ENCODE peak calls at places on chromosome 17, in seven cellular contexts. One of them, this sample, is unnamed.

GRCh38 chr17:46135126-46135812 is 58.0 kb downstream of the KANSL1 start:
- DNase-seq in mesenchymal stem cell: no peak
- DNase-seq in H9: no peak
- DNase-seq in IMR-90: no peak
- DNase-seq in neuronal stem cell: no peak
- DNase-seq in mesendoderm: no peak
- DNase-seq in H1: no peak
- DNase-seq in this sample: no peak

GRCh38 chr17:27970587-27970986 is 71.9 kb upstream of the NLK start:
- DNase-seq in mesenchymal stem cell: no peak
- DNase-seq in H9: no peak
- DNase-seq in IMR-90: no peak
- DNase-seq in neuronal stem cell: no peak
- DNase-seq in mesendoderm: no peak
- DNase-seq in H1: no peak
- DNase-seq in this sample: no peak

GRCh38 chr17:54544239-54544638 is 356.4 kb upstream of the TOM1L1 start:
- DNase-seq in mesenchymal stem cell: no peak
- DNase-seq in H9: peak; percentile 87
- DNase-seq in IMR-90: no peak
- DNase-seq in neuronal stem cell: no peak
- DNase-seq in mesendoderm: peak; percentile 78
- DNase-seq in H1: no peak
- DNase-seq in this sample: no peak

GRCh38 chr17:9676742-9677387 is 31.5 kb downstream of the USP43 start:
- DNase-seq in mesenchymal stem cell: peak; percentile 83
- DNase-seq in H9: no peak
- DNase-seq in IMR-90: peak; percentile 12
- DNase-seq in neuronal stem cell: no peak
- DNase-seq in mesendoderm: peak; percentile 87
- DNase-seq in H1: no peak
- DNase-seq in this sample: peak; percentile 95

GRCh38 chr17:16215965-16216316 is 607 bp upstream of the NCOR1 start:
- DNase-seq in mesenchymal stem cell: no peak
- DNase-seq in H9: peak; percentile 81
- DNase-seq in IMR-90: no peak
- DNase-seq in neuronal stem cell: no peak
- DNase-seq in mesendoderm: no peak
- DNase-seq in H1: no peak
- DNase-seq in this sample: peak; percentile 38

GRCh38 chr17:44004077-44004760 is at the start of gene NAGS:
- DNase-seq in mesenchymal stem cell: no peak
- DNase-seq in H9: peak; percentile 84
- DNase-seq in IMR-90: no peak
- DNase-seq in neuronal stem cell: no peak
- DNase-seq in mesendoderm: peak; percentile 37
- DNase-seq in H1: no peak
- DNase-seq in this sample: no peak

GRCh38 chr17:19304209-19304608 is 58.3 kb downstream of the B9D1 start:
- DNase-seq in mesenchymal stem cell: peak; percentile 88
- DNase-seq in H9: no peak
- DNase-seq in IMR-90: peak; percentile 79
- DNase-seq in neuronal stem cell: no peak
- DNase-seq in mesendoderm: no peak
- DNase-seq in H1: no peak
- DNase-seq in this sample: no peak

GRCh38 chr17:47225436-47225858 is 16.3 kb downstream of the MYL4 start:
- DNase-seq in mesenchymal stem cell: peak; percentile 91
- DNase-seq in H9: no peak
- DNase-seq in IMR-90: peak; percentile 96
- DNase-seq in neuronal stem cell: no peak
- DNase-seq in mesendoderm: no peak
- DNase-seq in H1: no peak
- DNase-seq in this sample: no peak

GRCh38 chr17:83151442-83152220 is 72.2 kb downstream of the METRNL start:
- DNase-seq in mesenchymal stem cell: peak; percentile 11
- DNase-seq in H9: peak; percentile 33
- DNase-seq in IMR-90: peak; percentile 43
- DNase-seq in neuronal stem cell: no peak
- DNase-seq in mesendoderm: peak; percentile 57
- DNase-seq in H1: no peak
- DNase-seq in this sample: peak; percentile 9

GRCh38 chr17:36221187-36221586 is 10.3 kb downstream of the CCL4L2 start:
- DNase-seq in mesenchymal stem cell: no peak
- DNase-seq in H9: peak; percentile 15
- DNase-seq in IMR-90: no peak
- DNase-seq in neuronal stem cell: no peak
- DNase-seq in mesendoderm: no peak
- DNase-seq in H1: no peak
- DNase-seq in this sample: no peak

GRCh38 chr17:28379814-28380571 is 8.5 kb downstream of the SARM1 start:
- DNase-seq in mesenchymal stem cell: no peak
- DNase-seq in H9: no peak
- DNase-seq in IMR-90: peak; percentile 57
- DNase-seq in neuronal stem cell: no peak
- DNase-seq in mesendoderm: peak; percentile 90
- DNase-seq in H1: no peak
- DNase-seq in this sample: peak; percentile 96

GRCh38 chr17:9472541-9472940 is 103.1 kb downstream of the STX8 start:
- DNase-seq in mesenchymal stem cell: peak; percentile 78
- DNase-seq in H9: no peak
- DNase-seq in IMR-90: peak; percentile 55
- DNase-seq in neuronal stem cell: no peak
- DNase-seq in mesendoderm: no peak
- DNase-seq in H1: no peak
- DNase-seq in this sample: peak; percentile 63

GRCh38 chr17:36980281-36980761 is 31.6 kb downstream of the AATF start:
- DNase-seq in mesenchymal stem cell: peak; percentile 45
- DNase-seq in H9: no peak
- DNase-seq in IMR-90: peak; percentile 62
- DNase-seq in neuronal stem cell: no peak
- DNase-seq in mesendoderm: no peak
- DNase-seq in H1: no peak
- DNase-seq in this sample: no peak

GRCh38 chr17:1060991-1061390 is 64.1 kb downstream of the TIMM22 start:
- DNase-seq in mesenchymal stem cell: peak; percentile 97
- DNase-seq in H9: no peak
- DNase-seq in IMR-90: peak; percentile 99
- DNase-seq in neuronal stem cell: no peak
- DNase-seq in mesendoderm: no peak
- DNase-seq in H1: no peak
- DNase-seq in this sample: peak; percentile 42

GRCh38 chr17:48202945-48203344 is 95.4 kb downstream of the SNX11 start:
- DNase-seq in mesenchymal stem cell: peak; percentile 42
- DNase-seq in H9: no peak
- DNase-seq in IMR-90: no peak
- DNase-seq in neuronal stem cell: no peak
- DNase-seq in mesendoderm: no peak
- DNase-seq in H1: no peak
- DNase-seq in this sample: no peak

GRCh38 chr17:44317545-44317944 is 7.1 kb downstream of the SLC25A39 start:
- DNase-seq in mesenchymal stem cell: no peak
- DNase-seq in H9: no peak
- DNase-seq in IMR-90: no peak
- DNase-seq in neuronal stem cell: no peak
- DNase-seq in mesendoderm: no peak
- DNase-seq in H1: no peak
- DNase-seq in this sample: no peak

GRCh38 chr17:48613862-48614694 is 1.0 kb downstream of the HOXB8 start:
- DNase-seq in mesenchymal stem cell: peak; percentile 69
- DNase-seq in H9: peak; percentile 78
- DNase-seq in IMR-90: peak; percentile 31
- DNase-seq in neuronal stem cell: no peak
- DNase-seq in mesendoderm: peak; percentile 70
- DNase-seq in H1: no peak
- DNase-seq in this sample: no peak

GRCh38 chr17:21036361-21036881 is 6.4 kb downstream of the USP22 start:
- DNase-seq in mesenchymal stem cell: peak; percentile 38
- DNase-seq in H9: no peak
- DNase-seq in IMR-90: peak; percentile 44
- DNase-seq in neuronal stem cell: no peak
- DNase-seq in mesendoderm: no peak
- DNase-seq in H1: no peak
- DNase-seq in this sample: no peak

DNA sequence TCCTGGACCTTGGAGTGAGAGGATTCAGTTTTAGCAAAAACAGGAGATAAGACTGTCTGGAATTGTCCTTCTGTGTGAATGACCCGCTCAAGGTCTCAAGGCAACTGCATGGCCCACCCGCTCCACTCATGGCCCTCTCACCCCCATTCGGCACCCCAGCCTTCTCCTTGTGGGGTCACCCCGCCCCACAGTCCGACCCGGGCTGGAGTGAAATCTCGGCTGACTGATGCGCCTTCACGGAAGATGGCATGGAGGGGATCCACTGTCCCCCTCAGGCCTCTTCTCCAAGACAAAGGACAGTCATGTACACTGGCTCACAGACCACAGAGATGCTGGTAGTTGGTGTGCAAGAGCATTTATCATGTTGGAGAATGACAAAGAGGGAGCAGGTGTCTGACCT is 391.9 kb upstream of the TNRC6C start:
- DNase-seq in mesenchymal stem cell: no peak
- DNase-seq in H9: no peak
- DNase-seq in IMR-90: no peak
- DNase-seq in neuronal stem cell: no peak
- DNase-seq in mesendoderm: no peak
- DNase-seq in H1: no peak
- DNase-seq in this sample: no peak
- H2AK5ac ChIP-seq in mesenchymal stem cell: no peak overlapping the region
- H2AK5ac ChIP-seq in H9: no peak overlapping the region
- H2AK5ac ChIP-seq in IMR-90: no peak overlapping the region
- H2AK5ac ChIP-seq in neuronal stem cell: peak overlapping the region; percentile 48
- H2AK5ac ChIP-seq in mesendoderm: no peak overlapping the region
- H2AK5ac ChIP-seq in H1: no peak overlapping the region
- H2AK5ac ChIP-seq in this sample: no peak overlapping the region

DNA sequence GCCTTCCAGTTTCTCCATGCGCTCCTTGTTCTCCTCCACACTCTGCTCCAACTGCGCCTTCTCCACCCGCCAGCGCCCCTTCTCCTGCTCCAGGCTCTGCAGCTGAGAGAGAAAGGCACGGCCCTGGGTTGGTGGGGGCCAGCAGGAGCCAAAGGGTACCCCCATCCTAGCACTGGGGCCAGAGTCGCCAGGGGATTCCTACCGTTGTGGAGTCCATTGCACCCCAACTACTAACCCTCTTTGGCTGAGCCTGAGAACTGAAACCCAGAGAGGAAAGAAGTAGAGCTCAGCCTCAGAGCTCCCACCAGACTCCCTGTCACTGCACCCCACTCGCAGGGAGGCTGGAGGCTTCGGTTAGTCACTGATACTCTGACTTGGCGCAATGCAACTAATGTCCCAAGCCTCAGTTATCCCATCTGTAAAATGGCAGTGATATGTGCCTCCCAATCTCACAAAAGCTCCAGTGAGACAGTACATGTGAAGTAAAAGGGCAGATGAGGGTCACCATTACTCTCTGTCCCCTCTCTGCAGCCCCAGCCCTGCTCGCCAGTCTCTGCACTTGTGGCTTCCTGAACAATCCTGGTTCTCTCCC is 6.2 kb upstream of the SAMD14 start:
- DNase-seq in mesenchymal stem cell: no peak
- DNase-seq in H9: no peak
- DNase-seq in IMR-90: no peak
- DNase-seq in neuronal stem cell: no peak
- DNase-seq in mesendoderm: no peak
- DNase-seq in H1: no peak
- DNase-seq in this sample: no peak
- H3K4me1 ChIP-seq in mesenchymal stem cell: peaks cover 33% of the 10 kb centered on the region
- H3K4me1 ChIP-seq in H9: no peaks in the 10 kb centered on the region
- H3K4me1 ChIP-seq in IMR-90: peaks cover 13% of the 10 kb centered on the region
- H3K4me1 ChIP-seq in neuronal stem cell: peaks cover 3% of the 10 kb centered on the region
- H3K4me1 ChIP-seq in mesendoderm: peaks cover 10% of the 10 kb centered on the region
- H3K4me1 ChIP-seq in H1: peaks cover 15% of the 10 kb centered on the region
- H3K4me1 ChIP-seq in this sample: peaks cover 18% of the 10 kb centered on the region

GRCh38 chr17:55816532-55817272 is 65.9 kb downstream of the PCTP start:
- DNase-seq in mesenchymal stem cell: no peak
- DNase-seq in H9: no peak
- DNase-seq in IMR-90: no peak
- DNase-seq in neuronal stem cell: no peak
- DNase-seq in mesendoderm: no peak
- DNase-seq in H1: no peak
- DNase-seq in this sample: no peak

GRCh38 chr17:55818451-55819375 is 67.9 kb downstream of the PCTP start:
- DNase-seq in mesenchymal stem cell: no peak
- DNase-seq in H9: no peak
- DNase-seq in IMR-90: no peak
- DNase-seq in neuronal stem cell: no peak
- DNase-seq in mesendoderm: no peak
- DNase-seq in H1: no peak
- DNase-seq in this sample: no peak

GRCh38 chr17:55814377-55814776 is 63.5 kb downstream of the PCTP start:
- DNase-seq in mesenchymal stem cell: no peak
- DNase-seq in H9: no peak
- DNase-seq in IMR-90: no peak
- DNase-seq in neuronal stem cell: no peak
- DNase-seq in mesendoderm: no peak
- DNase-seq in H1: no peak
- DNase-seq in this sample: no peak

GRCh38 chr17:55818026-55818425 is 67.2 kb downstream of the PCTP start:
- DNase-seq in mesenchymal stem cell: no peak
- DNase-seq in H9: no peak
- DNase-seq in IMR-90: no peak
- DNase-seq in neuronal stem cell: no peak
- DNase-seq in mesendoderm: no peak
- DNase-seq in H1: no peak
- DNase-seq in this sample: no peak

GRCh38 chr17:55817273-55817709 is 66.4 kb downstream of the PCTP start:
- DNase-seq in mesenchymal stem cell: no peak
- DNase-seq in H9: no peak
- DNase-seq in IMR-90: no peak
- DNase-seq in neuronal stem cell: no peak
- DNase-seq in mesendoderm: no peak
- DNase-seq in H1: no peak
- DNase-seq in this sample: no peak
- H2AK5ac ChIP-seq in mesenchymal stem cell: no peak overlapping the region
- H2AK5ac ChIP-seq in H9: no peak overlapping the region
- H2AK5ac ChIP-seq in IMR-90: no peak overlapping the region
- H2AK5ac ChIP-seq in neuronal stem cell: no peak overlapping the region
- H2AK5ac ChIP-seq in mesendoderm: no peak overlapping the region
- H2AK5ac ChIP-seq in H1: no peak overlapping the region
- H2AK5ac ChIP-seq in this sample: no peak overlapping the region

GRCh38 chr17:76727745-76728456 is 1.3 kb downstream of the METTL23 start:
- DNase-seq in mesenchymal stem cell: peak; percentile 68
- DNase-seq in H9: no peak
- DNase-seq in IMR-90: no peak
- DNase-seq in neuronal stem cell: no peak
- DNase-seq in mesendoderm: no peak
- DNase-seq in H1: no peak
- DNase-seq in this sample: no peak

GRCh38 chr17:76723812-76724211 is 2.6 kb downstream of the JMJD6 start:
- DNase-seq in mesenchymal stem cell: no peak
- DNase-seq in H9: no peak
- DNase-seq in IMR-90: no peak
- DNase-seq in neuronal stem cell: no peak
- DNase-seq in mesendoderm: no peak
- DNase-seq in H1: no peak
- DNase-seq in this sample: no peak

GRCh38 chr17:76726231-76726765 is at the start of gene JMJD6:
- DNase-seq in mesenchymal stem cell: peak; percentile 97
- DNase-seq in H9: peak; percentile 99
- DNase-seq in IMR-90: peak; percentile 95
- DNase-seq in neuronal stem cell: peak; percentile 92
- DNase-seq in mesendoderm: peak; percentile 98
- DNase-seq in H1: peak; percentile 90
- DNase-seq in this sample: no peak

GRCh38 chr17:76725580-76726230 is 701 bp downstream of the JMJD6 start:
- DNase-seq in mesenchymal stem cell: peak; percentile 61
- DNase-seq in H9: peak; percentile 48
- DNase-seq in IMR-90: peak; percentile 40
- DNase-seq in neuronal stem cell: no peak
- DNase-seq in mesendoderm: peak; percentile 42
- DNase-seq in H1: no peak
- DNase-seq in this sample: peak; percentile 62

GRCh38 chr17:76726766-76727718 is at the start of gene METTL23:
- DNase-seq in mesenchymal stem cell: peak; percentile 82
- DNase-seq in H9: peak; percentile 82
- DNase-seq in IMR-90: peak; percentile 77
- DNase-seq in neuronal stem cell: peak; percentile 53
- DNase-seq in mesendoderm: peak; percentile 79
- DNase-seq in H1: peak; percentile 76
- DNase-seq in this sample: no peak
- H3K4me1 ChIP-seq in mesenchymal stem cell: peaks cover 16% of the 10 kb centered on the region
- H3K4me1 ChIP-seq in H9: no peaks in the 10 kb centered on the region
- H3K4me1 ChIP-seq in IMR-90: peaks cover 6% of the 10 kb centered on the region
- H3K4me1 ChIP-seq in neuronal stem cell: peaks cover 5% of the 10 kb centered on the region
- H3K4me1 ChIP-seq in mesendoderm: peaks cover 2% of the 10 kb centered on the region
- H3K4me1 ChIP-seq in H1: peaks cover 5% of the 10 kb centered on the region
- H3K4me1 ChIP-seq in this sample: no peaks in the 10 kb centered on the region